ENCODE peak calls at places on chromosomes 5 and 9, in six cellular contexts. One of them, this sample, is unnamed.

GRCh38 chr9:98943682-98944129 is at the start of gene COL15A1:
- DNase-seq in fibroblast of gingiva: no peak
- DNase-seq in kidney glomerular epithelial cell: no peak
- DNase-seq in ovary: peak
- DNase-seq in activated CD4-positive, alpha-beta T cell treated with anti-CD3 and anti-CD28 coated beads for 1 hour: no peak
- DNase-seq in glomerular endothelial cell: no peak
- DNase-seq in this sample: no peak

GRCh38 chr9:114174876-114175771 is 19.8 kb downstream of the COL27A1 start:
- DNase-seq in fibroblast of gingiva: no peak
- DNase-seq in kidney glomerular epithelial cell: no peak
- DNase-seq in ovary: peak
- DNase-seq in activated CD4-positive, alpha-beta T cell treated with anti-CD3 and anti-CD28 coated beads for 1 hour: no peak
- DNase-seq in glomerular endothelial cell: no peak
- DNase-seq in this sample: no peak

GRCh38 chr5:96753017-96753397 is 54.7 kb downstream of the ERAP1 start:
- DNase-seq in fibroblast of gingiva: no peak
- DNase-seq in kidney glomerular epithelial cell: no peak
- DNase-seq in ovary: no peak
- DNase-seq in activated CD4-positive, alpha-beta T cell treated with anti-CD3 and anti-CD28 coated beads for 1 hour: no peak
- DNase-seq in glomerular endothelial cell: no peak
- DNase-seq in this sample: no peak

GRCh38 chr5:36948041-36948440 is 71.5 kb downstream of the NIPBL start:
- DNase-seq in fibroblast of gingiva: peak
- DNase-seq in kidney glomerular epithelial cell: peak
- DNase-seq in ovary: no peak
- DNase-seq in activated CD4-positive, alpha-beta T cell treated with anti-CD3 and anti-CD28 coated beads for 1 hour: no peak
- DNase-seq in glomerular endothelial cell: no peak
- DNase-seq in this sample: no peak

GRCh38 chr5:32304622-32305021 is 8.1 kb downstream of the MTMR12 start:
- DNase-seq in fibroblast of gingiva: no peak
- DNase-seq in kidney glomerular epithelial cell: no peak
- DNase-seq in ovary: no peak
- DNase-seq in activated CD4-positive, alpha-beta T cell treated with anti-CD3 and anti-CD28 coated beads for 1 hour: no peak
- DNase-seq in glomerular endothelial cell: no peak
- DNase-seq in this sample: no peak

GRCh38 chr5:82365744-82366228 is 87.6 kb upstream of the RPS23 start:
- DNase-seq in fibroblast of gingiva: peak
- DNase-seq in kidney glomerular epithelial cell: peak
- DNase-seq in ovary: no peak
- DNase-seq in activated CD4-positive, alpha-beta T cell treated with anti-CD3 and anti-CD28 coated beads for 1 hour: no peak
- DNase-seq in glomerular endothelial cell: no peak
- DNase-seq in this sample: no peak

GRCh38 chr5:107248065-107248695 is 422.6 kb downstream of the EFNA5 start:
- DNase-seq in fibroblast of gingiva: peak
- DNase-seq in kidney glomerular epithelial cell: no peak
- DNase-seq in ovary: no peak
- DNase-seq in activated CD4-positive, alpha-beta T cell treated with anti-CD3 and anti-CD28 coated beads for 1 hour: no peak
- DNase-seq in glomerular endothelial cell: peak
- DNase-seq in this sample: peak

GRCh38 chr5:57216714-57217113 is 42.9 kb downstream of the GPBP1 start:
- DNase-seq in fibroblast of gingiva: peak
- DNase-seq in kidney glomerular epithelial cell: peak
- DNase-seq in ovary: no peak
- DNase-seq in activated CD4-positive, alpha-beta T cell treated with anti-CD3 and anti-CD28 coated beads for 1 hour: no peak
- DNase-seq in glomerular endothelial cell: no peak
- DNase-seq in this sample: no peak

GRCh38 chr9:114588150-114588663 is 638 bp downstream of the ATP6V1G1 start:
- DNase-seq in fibroblast of gingiva: peak
- DNase-seq in kidney glomerular epithelial cell: no peak
- DNase-seq in ovary: no peak
- DNase-seq in activated CD4-positive, alpha-beta T cell treated with anti-CD3 and anti-CD28 coated beads for 1 hour: no peak
- DNase-seq in glomerular endothelial cell: no peak
- DNase-seq in this sample: no peak

GRCh38 chr5:176389114-176389768 is 690 bp downstream of the HIGD2A start:
- DNase-seq in fibroblast of gingiva: no peak
- DNase-seq in kidney glomerular epithelial cell: peak
- DNase-seq in ovary: no peak
- DNase-seq in activated CD4-positive, alpha-beta T cell treated with anti-CD3 and anti-CD28 coated beads for 1 hour: no peak
- DNase-seq in glomerular endothelial cell: peak
- DNase-seq in this sample: no peak

GRCh38 chr5:96714951-96715451 is 52.8 kb downstream of the CAST start:
- DNase-seq in fibroblast of gingiva: peak
- DNase-seq in kidney glomerular epithelial cell: peak
- DNase-seq in ovary: no peak
- DNase-seq in activated CD4-positive, alpha-beta T cell treated with anti-CD3 and anti-CD28 coated beads for 1 hour: no peak
- DNase-seq in glomerular endothelial cell: no peak
- DNase-seq in this sample: peak

GRCh38 chr9:133042676-133043075 is 11.9 kb downstream of the GTF3C5 start:
- DNase-seq in fibroblast of gingiva: no peak
- DNase-seq in kidney glomerular epithelial cell: no peak
- DNase-seq in ovary: no peak
- DNase-seq in activated CD4-positive, alpha-beta T cell treated with anti-CD3 and anti-CD28 coated beads for 1 hour: no peak
- DNase-seq in glomerular endothelial cell: no peak
- DNase-seq in this sample: no peak

GRCh38 chr9:108933231-108933630 is 693 bp downstream of the ELP1 start:
- DNase-seq in fibroblast of gingiva: peak
- DNase-seq in kidney glomerular epithelial cell: peak
- DNase-seq in ovary: no peak
- DNase-seq in activated CD4-positive, alpha-beta T cell treated with anti-CD3 and anti-CD28 coated beads for 1 hour: no peak
- DNase-seq in glomerular endothelial cell: no peak
- DNase-seq in this sample: no peak

GRCh38 chr5:10120934-10121333 is 128.8 kb downstream of the ATPSCKMT start:
- DNase-seq in fibroblast of gingiva: no peak
- DNase-seq in kidney glomerular epithelial cell: no peak
- DNase-seq in ovary: no peak
- DNase-seq in activated CD4-positive, alpha-beta T cell treated with anti-CD3 and anti-CD28 coated beads for 1 hour: no peak
- DNase-seq in glomerular endothelial cell: no peak
- DNase-seq in this sample: no peak

GRCh38 chr9:81372628-81373191 is 316.6 kb downstream of the TLE1 start:
- DNase-seq in fibroblast of gingiva: peak
- DNase-seq in kidney glomerular epithelial cell: no peak
- DNase-seq in ovary: no peak
- DNase-seq in activated CD4-positive, alpha-beta T cell treated with anti-CD3 and anti-CD28 coated beads for 1 hour: no peak
- DNase-seq in glomerular endothelial cell: no peak
- DNase-seq in this sample: no peak

GRCh38 chr9:70324963-70325362 is 66.2 kb downstream of the SMC5 start:
- DNase-seq in fibroblast of gingiva: peak
- DNase-seq in kidney glomerular epithelial cell: no peak
- DNase-seq in ovary: no peak
- DNase-seq in activated CD4-positive, alpha-beta T cell treated with anti-CD3 and anti-CD28 coated beads for 1 hour: no peak
- DNase-seq in glomerular endothelial cell: no peak
- DNase-seq in this sample: no peak

GRCh38 chr5:14364576-14365472 is 216.8 kb upstream of the OTULINL start:
- DNase-seq in fibroblast of gingiva: no peak
- DNase-seq in kidney glomerular epithelial cell: no peak
- DNase-seq in ovary: no peak
- DNase-seq in activated CD4-positive, alpha-beta T cell treated with anti-CD3 and anti-CD28 coated beads for 1 hour: no peak
- DNase-seq in glomerular endothelial cell: no peak
- DNase-seq in this sample: no peak

GRCh38 chr9:79395691-79396558 is 175.8 kb upstream of the TLE4 start:
- DNase-seq in fibroblast of gingiva: no peak
- DNase-seq in kidney glomerular epithelial cell: no peak
- DNase-seq in ovary: no peak
- DNase-seq in activated CD4-positive, alpha-beta T cell treated with anti-CD3 and anti-CD28 coated beads for 1 hour: no peak
- DNase-seq in glomerular endothelial cell: no peak
- DNase-seq in this sample: no peak

GRCh38 chr9:107674937-107675277 is 185.3 kb upstream of the KLF4 start:
- DNase-seq in fibroblast of gingiva: peak
- DNase-seq in kidney glomerular epithelial cell: no peak
- DNase-seq in ovary: no peak
- DNase-seq in activated CD4-positive, alpha-beta T cell treated with anti-CD3 and anti-CD28 coated beads for 1 hour: no peak
- DNase-seq in glomerular endothelial cell: no peak
- DNase-seq in this sample: no peak

GRCh38 chr9:959914-960313 is 16.5 kb upstream of the DMRT3 start:
- DNase-seq in fibroblast of gingiva: no peak
- DNase-seq in kidney glomerular epithelial cell: no peak
- DNase-seq in ovary: no peak
- DNase-seq in activated CD4-positive, alpha-beta T cell treated with anti-CD3 and anti-CD28 coated beads for 1 hour: no peak
- DNase-seq in glomerular endothelial cell: no peak
- DNase-seq in this sample: no peak

GRCh38 chr9:90085633-90086032 is 480.8 kb downstream of the GADD45G start:
- DNase-seq in fibroblast of gingiva: no peak
- DNase-seq in kidney glomerular epithelial cell: no peak
- DNase-seq in ovary: no peak
- DNase-seq in activated CD4-positive, alpha-beta T cell treated with anti-CD3 and anti-CD28 coated beads for 1 hour: no peak
- DNase-seq in glomerular endothelial cell: no peak
- DNase-seq in this sample: no peak

GRCh38 chr9:76757274-76757673 is 7.0 kb upstream of the PCA3 start:
- DNase-seq in fibroblast of gingiva: no peak
- DNase-seq in kidney glomerular epithelial cell: no peak
- DNase-seq in ovary: no peak
- DNase-seq in activated CD4-positive, alpha-beta T cell treated with anti-CD3 and anti-CD28 coated beads for 1 hour: no peak
- DNase-seq in glomerular endothelial cell: no peak
- DNase-seq in this sample: no peak

GRCh38 chr9:91758491-91758981 is 191.5 kb downstream of the ROR2 start:
- DNase-seq in fibroblast of gingiva: peak
- DNase-seq in kidney glomerular epithelial cell: no peak
- DNase-seq in ovary: no peak
- DNase-seq in activated CD4-positive, alpha-beta T cell treated with anti-CD3 and anti-CD28 coated beads for 1 hour: no peak
- DNase-seq in glomerular endothelial cell: no peak
- DNase-seq in this sample: no peak

GRCh38 chr9:128375865-128376264 is 4.7 kb downstream of the URM1 start:
- DNase-seq in fibroblast of gingiva: no peak
- DNase-seq in kidney glomerular epithelial cell: no peak
- DNase-seq in ovary: no peak
- DNase-seq in activated CD4-positive, alpha-beta T cell treated with anti-CD3 and anti-CD28 coated beads for 1 hour: no peak
- DNase-seq in glomerular endothelial cell: no peak
- DNase-seq in this sample: no peak

GRCh38 chr9:25177858-25178257 is 500.4 kb downstream of the TUSC1 start:
- DNase-seq in fibroblast of gingiva: no peak
- DNase-seq in kidney glomerular epithelial cell: no peak
- DNase-seq in ovary: no peak
- DNase-seq in activated CD4-positive, alpha-beta T cell treated with anti-CD3 and anti-CD28 coated beads for 1 hour: no peak
- DNase-seq in glomerular endothelial cell: no peak
- DNase-seq in this sample: no peak

GRCh38 chr9:76798527-76798926 is 34.3 kb downstream of the PCA3 start:
- DNase-seq in fibroblast of gingiva: no peak
- DNase-seq in kidney glomerular epithelial cell: no peak
- DNase-seq in ovary: no peak
- DNase-seq in activated CD4-positive, alpha-beta T cell treated with anti-CD3 and anti-CD28 coated beads for 1 hour: no peak
- DNase-seq in glomerular endothelial cell: no peak
- DNase-seq in this sample: no peak

GRCh38 chr5:31853398-31854135 is 214.6 kb downstream of the PDZD2 start:
- DNase-seq in fibroblast of gingiva: no peak
- DNase-seq in kidney glomerular epithelial cell: no peak
- DNase-seq in ovary: no peak
- DNase-seq in activated CD4-positive, alpha-beta T cell treated with anti-CD3 and anti-CD28 coated beads for 1 hour: no peak
- DNase-seq in glomerular endothelial cell: no peak
- DNase-seq in this sample: peak

GRCh38 chr5:65480306-65480865 is 1.3 kb downstream of the ADAMTS6 start:
- DNase-seq in fibroblast of gingiva: peak
- DNase-seq in kidney glomerular epithelial cell: peak
- DNase-seq in ovary: peak
- DNase-seq in activated CD4-positive, alpha-beta T cell treated with anti-CD3 and anti-CD28 coated beads for 1 hour: no peak
- DNase-seq in glomerular endothelial cell: no peak
- DNase-seq in this sample: peak

This sample was measured in lung.